ENCODE peak calls at places on chromosomes 6 and 20, in ten cellular contexts. X is fibroblast of lung, R is psoas muscle, P is progenitor cell of endocrine pancreas, E is colonic mucosa, T is RWPE2, D is IMR-90, C is HCT116, U is fibroblast of pulmonary artery, F is WERI-Rb-1. N is an unnamed sample.

GRCh38 chr6:137699036-137699683 is 167.9 kb upstream of the TNFAIP3 start:
- DNase-seq in E (no peak), P (no peak), U (no peak), C (no peak), X (no peak), D (peak), R (no peak), T (no peak), F (no peak), N (no peak)

GRCh38 chr6:128171182-128171581 is 270.3 kb upstream of the THEMIS start:
- DNase-seq in D (no peak), P (no peak), X (no peak), T (no peak), E (no peak), R (no peak), U (no peak), F (no peak), C (no peak), N (no peak)

GRCh38 chr6:46949662-46950280 is 28.0 kb upstream of the ADGRF5 start:
- DNase-seq in P (no peak), D (no peak), U (peak), R (peak), F (no peak), E (peak), T (no peak), X (no peak), C (no peak), N (no peak)

GRCh38 chr20:8932192-8933150 is 136.4 kb upstream of the PLCB4 start:
- DNase-seq in P (no peak), C (no peak), D (peak), R (no peak), F (no peak), E (no peak), T (no peak), X (peak), U (peak), N (no peak)

GRCh38 chr20:17556842-17557674 is 12.8 kb upstream of the DSTN start:
- DNase-seq in R (peak), C (no peak), D (peak), F (no peak), E (peak), T (peak), P (no peak), X (peak), U (peak), N (no peak)

GRCh38 chr6:36964908-36965307 is 10.4 kb downstream of the PI16 start:
- DNase-seq in T (no peak), D (no peak), X (no peak), U (no peak), F (no peak), C (no peak), P (no peak), R (no peak), E (no peak), N (no peak)

GRCh38 chr6:113190170-113190569 is 667.0 kb upstream of the MARCKS start:
- DNase-seq in U (peak), F (peak), R (no peak), T (no peak), X (no peak), D (no peak), P (no peak), E (no peak), C (peak), N (no peak)

GRCh38 chr6:85360794-85361642 is 88.9 kb upstream of the NT5E start:
- DNase-seq in X (peak), F (no peak), T (peak), D (peak), U (peak), P (no peak), C (peak), R (no peak), E (no peak), N (no peak)

GRCh38 chr20:17875106-17875980 is 93.3 kb downstream of the SNX5 start:
- DNase-seq in P (no peak), C (no peak), D (peak), X (peak), E (peak), R (peak), U (peak), T (no peak), F (no peak), N (no peak)

GRCh38 chr6:36025260-36025931 is 955 bp upstream of the SLC26A8 start:
- DNase-seq in P (no peak), T (no peak), X (peak), C (no peak), F (no peak), U (peak), D (peak), E (no peak), R (no peak), N (no peak)

GRCh38 chr6:122264557-122264956 is 134.9 kb upstream of the HSF2 start:
- DNase-seq in C (no peak), U (no peak), E (no peak), X (no peak), P (no peak), F (no peak), D (no peak), T (no peak), R (no peak), N (no peak)

GRCh38 chr6:170116643-170117042 is 174.2 kb downstream of the DLL1 start:
- DNase-seq in R (no peak), F (no peak), X (no peak), U (no peak), D (no peak), T (no peak), P (no peak), E (no peak), C (no peak), N (peak)

GRCh38 chr20:7742479-7742878 is 197.8 kb downstream of the HAO1 start:
- DNase-seq in X (peak), C (no peak), D (peak), R (no peak), P (no peak), U (peak), F (peak), T (no peak), E (no peak), N (no peak)

GRCh38 chr6:79230149-79230548 is 4.3 kb downstream of the HMGN3 start:
- DNase-seq in E (no peak), C (no peak), T (no peak), D (no peak), X (no peak), U (peak), F (no peak), R (no peak), P (no peak), N (no peak)

GRCh38 chr6:97059473-97059872 is 134.9 kb downstream of the KLHL32 start:
- DNase-seq in D (peak), U (peak), C (peak), T (no peak), R (no peak), E (no peak), F (no peak), P (no peak), X (peak), N (no peak)

GRCh38 chr6:153131037-153131981 is at the start of gene RGS17:
- DNase-seq in R (peak), T (peak), F (peak), X (peak), P (peak), E (peak), U (peak), D (peak), C (no peak), N (peak)

GRCh38 chr20:18091624-18092023 is 33.9 kb upstream of the OVOL2 start:
- DNase-seq in X (no peak), P (no peak), C (no peak), R (no peak), E (peak), D (no peak), U (no peak), T (no peak), F (no peak), N (no peak)

GRCh38 chr6:797479-798077 is 104.6 kb upstream of the EXOC2 start:
- DNase-seq in D (peak), U (peak), E (peak), C (peak), R (no peak), X (peak), P (peak), T (no peak), F (peak), N (no peak)

GRCh38 chr20:29873946-29874345 is 1383.5 kb upstream of the DEFB115 start:
- DNase-seq in D (peak), E (no peak), X (peak), U (peak), R (peak), T (peak), F (peak), C (no peak), P (no peak), N (peak)

GRCh38 chr6:38043259-38043753 is 223.8 kb downstream of the ZFAND3 start:
- DNase-seq in C (no peak), P (no peak), T (no peak), F (no peak), E (no peak), X (no peak), U (no peak), R (no peak), D (no peak), N (no peak)

GRCh38 chr6:118735320-118735719 is 83.9 kb upstream of the CEP85L start:
- DNase-seq in P (no peak), F (no peak), T (no peak), E (no peak), R (no peak), D (no peak), U (peak), X (no peak), C (no peak), N (no peak)

GRCh38 chr20:50762435-50763201 is 31.2 kb downstream of the PARD6B start:
- DNase-seq in U (peak), P (no peak), R (peak), D (peak), F (no peak), C (no peak), X (peak), T (peak), E (peak), N (peak)

GRCh38 chr6:40930555-40930954 is 108.5 kb downstream of the UNC5CL start:
- DNase-seq in R (peak), F (no peak), T (no peak), P (no peak), X (no peak), D (peak), E (peak), U (peak), C (no peak), N (no peak)

GRCh38 chr6:55958790-55959189 is 83.4 kb upstream of the BMP5 start:
- DNase-seq in U (no peak), F (no peak), C (no peak), R (no peak), E (no peak), P (no peak), D (no peak), T (no peak), X (no peak), N (no peak)

GRCh38 chr6:107121964-107122495 is 6.7 kb upstream of the BEND3 start:
- DNase-seq in T (no peak), E (no peak), D (no peak), R (no peak), F (peak), X (no peak), P (no peak), C (no peak), U (no peak), N (no peak)

GRCh38 chr6:107123501-107123900 is 8.2 kb upstream of the BEND3 start:
- DNase-seq in X (no peak), D (no peak), R (no peak), T (no peak), C (no peak), U (no peak), P (no peak), E (no peak), F (no peak), N (no peak)

GRCh38 chr6:107122748-107123147 is 7.4 kb upstream of the BEND3 start:
- DNase-seq in C (no peak), T (no peak), U (no peak), P (no peak), E (no peak), F (no peak), D (no peak), R (no peak), X (no peak), N (no peak)

GRCh38 chr6:107125771-107126170 is 10.5 kb upstream of the BEND3 start:
- DNase-seq in T (no peak), P (no peak), D (no peak), U (no peak), C (no peak), E (no peak), X (no peak), R (no peak), F (no peak), N (no peak)

GRCh38 chr6:107124934-107125348 is 9.6 kb upstream of the BEND3 start:
- DNase-seq in F (peak), U (no peak), D (no peak), T (no peak), E (peak), C (no peak), P (no peak), R (no peak), X (no peak), N (no peak)
- TF ChIP-seq CTCF in F (no peak), U (no peak), D (no peak), T (no peak), E (no peak), C (no peak), P (no peak), R (no peak), X (no peak), N (no peak)

DNA sequence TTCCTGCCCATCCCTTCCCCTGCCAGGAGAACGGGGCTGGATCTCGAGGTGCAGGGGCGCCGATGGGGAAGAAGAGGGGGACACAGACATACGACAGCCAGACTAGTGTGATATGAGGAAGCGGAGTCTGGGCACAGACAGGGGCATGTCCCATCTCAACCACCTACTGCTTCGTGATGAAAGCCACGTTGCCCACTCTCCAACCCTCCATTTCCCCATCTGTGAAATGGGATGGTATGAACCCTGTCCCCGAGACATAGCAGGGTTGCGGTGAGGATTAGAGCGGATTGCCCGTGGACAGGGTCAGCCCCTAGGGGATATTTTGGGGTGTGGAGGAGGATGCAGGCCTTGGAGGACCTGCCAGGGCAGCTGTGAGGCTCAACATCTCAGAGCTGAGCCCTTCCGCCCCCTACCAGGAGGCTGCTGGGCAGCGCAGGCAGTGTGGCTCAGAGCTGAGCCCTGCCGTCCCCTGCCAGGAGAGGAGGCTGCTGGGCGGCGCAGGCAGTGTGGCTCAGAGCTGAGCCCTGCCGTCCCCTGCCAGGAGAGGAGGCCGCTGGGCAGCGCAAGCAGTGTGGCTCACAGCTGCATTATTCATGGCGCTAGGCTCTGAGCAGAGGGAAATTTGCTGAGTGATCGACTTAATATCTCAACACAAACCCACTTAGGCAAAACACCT is 71.7 kb downstream of the GRM4 start:
- DNase-seq in C (no peak), U (no peak), T (no peak), R (no peak), P (no peak), F (peak), E (no peak), X (no peak), D (no peak), N (no peak)
- TF ChIP-seq CTCF in C (peak), U (no peak), T (no peak), R (no peak), P (no peak), F (peak), E (no peak), X (no peak), D (no peak), N (no peak)

DNA sequence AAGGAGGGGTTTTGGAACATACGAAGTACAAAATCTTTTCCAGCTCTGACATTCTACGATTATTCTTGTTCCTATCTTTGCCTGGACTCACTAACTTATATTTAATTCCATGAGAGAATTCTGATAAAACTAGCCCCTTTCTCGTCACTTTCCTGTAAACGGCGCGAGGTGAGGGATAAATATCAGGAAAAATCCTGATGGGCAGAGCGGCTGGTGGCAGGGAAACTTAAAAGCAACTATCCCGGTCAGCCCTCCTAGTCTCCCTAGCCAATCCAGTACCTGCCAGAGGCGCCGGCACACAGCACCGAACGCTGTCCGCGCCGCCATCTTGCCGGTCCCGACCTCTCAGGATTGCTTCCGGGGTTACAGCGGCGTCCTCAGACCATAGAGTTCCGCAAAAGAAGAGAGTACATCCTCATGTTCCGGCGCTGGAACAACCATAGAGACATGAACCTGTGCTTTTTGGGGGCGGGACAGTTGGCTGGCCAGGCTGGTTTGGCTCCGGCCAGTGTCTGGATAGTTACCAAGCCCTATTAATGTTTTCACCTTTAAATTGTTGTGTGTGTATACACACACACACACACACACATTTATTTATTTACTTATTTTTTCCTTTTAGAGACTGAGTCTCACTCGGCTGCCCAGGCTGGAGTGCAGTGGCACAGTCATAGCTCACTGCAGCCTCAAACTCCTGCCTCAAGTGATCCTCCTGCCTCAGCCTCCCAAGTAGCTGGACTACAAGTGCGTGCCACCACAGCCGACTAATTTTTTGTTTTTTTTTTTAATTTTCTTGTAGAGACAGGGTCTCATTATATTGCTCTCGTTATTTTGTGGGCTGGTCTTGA is at the start of gene MRPS10:
- DNase-seq in C (peak), P (peak), E (peak), T (peak), R (peak), U (peak), F (peak), D (peak), X (peak), N (peak)
- TF ChIP-seq CTCF in C (no peak), P (no peak), E (no peak), T (no peak), R (no peak), U (no peak), F (no peak), D (no peak), X (no peak), N (no peak)

GRCh38 chr20:47220161-47220582 is 136.3 kb downstream of the ZMYND8 start:
- DNase-seq in F (peak), C (peak), T (no peak), P (no peak), R (peak), X (no peak), U (peak), E (peak), D (no peak), N (no peak)
- TF ChIP-seq CTCF in F (peak), C (peak), T (peak), P (peak), R (peak), X (peak), U (peak), E (no peak), D (peak), N (peak)

DNA sequence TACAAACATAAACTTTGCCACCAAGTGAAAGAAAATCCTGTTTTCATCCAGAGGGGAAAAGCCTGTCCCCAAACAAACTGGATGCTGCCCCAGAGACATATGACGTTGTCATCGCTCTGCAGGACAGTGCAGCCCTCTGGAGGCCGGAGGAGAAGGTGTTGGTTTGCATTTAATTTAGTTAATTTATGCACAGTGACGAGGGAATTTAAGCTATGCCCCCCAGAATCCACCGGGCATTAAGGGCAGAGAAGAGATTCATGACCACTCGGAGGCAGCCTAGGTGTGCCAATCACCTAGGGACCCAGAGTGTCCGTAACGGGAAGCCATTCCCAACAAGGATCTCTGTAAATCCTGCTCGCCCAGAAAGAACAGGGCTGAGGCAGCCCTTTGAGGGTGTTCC is 45.1 kb downstream of the NINL start:
- DNase-seq in P (no peak), C (peak), D (no peak), U (peak), R (no peak), X (peak), T (no peak), E (no peak), F (peak), N (no peak)
- TF ChIP-seq CTCF in P (peak), C (peak), D (peak), U (peak), R (peak), X (peak), T (peak), E (peak), F (peak), N (peak)

DNA sequence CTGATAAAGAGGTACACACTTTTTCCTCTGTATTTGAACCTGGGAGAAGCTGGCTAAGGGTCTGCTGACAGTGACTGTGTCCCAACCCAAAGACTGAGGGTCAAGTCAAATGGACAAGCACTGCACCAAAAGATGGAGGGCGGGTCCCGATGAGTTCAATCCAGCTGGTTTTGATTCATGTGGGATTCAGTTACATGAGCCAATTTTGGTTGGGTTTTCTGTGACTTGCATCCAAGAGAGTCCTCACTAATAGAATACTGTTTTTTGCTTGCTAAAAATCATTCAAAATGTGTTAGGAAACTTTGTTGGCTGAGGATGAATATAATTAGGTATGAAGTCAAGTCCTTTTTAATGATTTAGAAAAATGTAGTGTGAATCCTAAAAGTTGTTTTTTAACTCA is 323.8 kb upstream of the NOX3 start:
- DNase-seq in E (no peak), D (no peak), X (no peak), C (no peak), R (no peak), U (no peak), P (no peak), T (no peak), F (no peak), N (no peak)
- TF ChIP-seq CTCF in E (no peak), D (no peak), X (no peak), C (no peak), R (no peak), U (no peak), P (no peak), T (no peak), F (no peak), N (no peak)

GRCh38 chr20:45452238-45452637 is 17.3 kb upstream of the WFDC2 start:
- DNase-seq in F (no peak), R (no peak), T (no peak), X (no peak), U (no peak), P (no peak), D (no peak), E (no peak), C (no peak), N (no peak)

GRCh38 chr20:45459606-45460005 is 9.9 kb upstream of the WFDC2 start:
- DNase-seq in R (no peak), F (no peak), X (no peak), P (no peak), C (no peak), T (no peak), D (peak), U (peak), E (no peak), N (no peak)

GRCh38 chr20:45452772-45453171 is 16.8 kb upstream of the WFDC2 start:
- DNase-seq in X (no peak), T (no peak), F (no peak), E (no peak), P (no peak), D (no peak), C (no peak), U (no peak), R (no peak), N (no peak)

GRCh38 chr20:45461225-45461624 is 8.3 kb upstream of the WFDC2 start:
- DNase-seq in C (no peak), T (no peak), U (no peak), R (no peak), X (no peak), P (no peak), F (no peak), D (no peak), E (no peak), N (no peak)

DNA sequence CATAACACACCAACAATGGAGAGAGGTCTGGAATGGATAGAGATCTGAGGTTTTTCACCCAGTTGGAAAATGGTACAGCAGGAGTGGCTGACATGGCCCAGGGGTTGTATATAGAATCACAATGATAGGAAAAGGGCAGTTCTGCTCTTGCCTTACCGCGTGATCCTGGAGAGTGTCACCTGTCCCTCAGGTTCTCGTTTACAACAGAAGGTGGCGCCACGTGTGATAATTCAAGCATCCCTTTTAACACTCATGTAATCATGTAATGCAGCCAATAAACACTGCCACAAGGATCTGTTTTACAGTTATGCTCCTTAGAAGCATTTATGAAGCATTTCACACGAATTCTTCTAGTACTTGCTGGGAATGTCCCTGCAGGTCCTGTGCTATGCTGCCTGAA is 12.9 kb upstream of the WFDC2 start:
- DNase-seq in R (no peak), X (no peak), F (peak), T (no peak), E (peak), D (no peak), P (no peak), U (peak), C (peak), N (no peak)
- TF ChIP-seq CTCF in R (peak), X (no peak), F (peak), T (peak), E (peak), D (no peak), P (peak), U (peak), C (peak), N (peak)

N was measured in osteocyte.